ENCODE peak calls at places on chromosomes 13 and 19, in eight cellular contexts. One of them, this sample, is unnamed.

GRCh38 chr13:99339736-99340392 is 32.7 kb upstream of the GPR183 start:
- DNase-seq in neural progenitor cell: no peak
- DNase-seq in Caco-2: no peak
- DNase-seq in ELR: peak; percentile 50
- DNase-seq in osteoblast: no peak
- DNase-seq in progenitor cell of endocrine pancreas: no peak
- DNase-seq in HTR-8/SVneo: no peak
- DNase-seq in NCI-H446: no peak
- DNase-seq in this sample: peak; percentile 30

GRCh38 chr19:30682576-30683536 is 310.7 kb downstream of the ZNF536 start:
- DNase-seq in neural progenitor cell: peak; percentile 80
- DNase-seq in Caco-2: peak; percentile 75
- DNase-seq in ELR: peak; percentile 73
- DNase-seq in osteoblast: peak; percentile 96
- DNase-seq in progenitor cell of endocrine pancreas: peak; percentile 70
- DNase-seq in HTR-8/SVneo: peak; percentile 82
- DNase-seq in NCI-H446: peak; percentile 65
- DNase-seq in this sample: peak; percentile 84

GRCh38 chr13:100075700-100076587 is 12.9 kb upstream of the PCCA start:
- DNase-seq in neural progenitor cell: no peak
- DNase-seq in Caco-2: no peak
- DNase-seq in ELR: peak; percentile 15
- DNase-seq in osteoblast: peak; percentile 62
- DNase-seq in progenitor cell of endocrine pancreas: no peak
- DNase-seq in HTR-8/SVneo: no peak
- DNase-seq in NCI-H446: no peak
- DNase-seq in this sample: peak; percentile 55

GRCh38 chr19:13604902-13605586 is 98.8 kb upstream of the CACNA1A start:
- DNase-seq in neural progenitor cell: no peak
- DNase-seq in Caco-2: no peak
- DNase-seq in ELR: no peak
- DNase-seq in osteoblast: peak; percentile 65
- DNase-seq in progenitor cell of endocrine pancreas: no peak
- DNase-seq in HTR-8/SVneo: no peak
- DNase-seq in NCI-H446: no peak
- DNase-seq in this sample: no peak

GRCh38 chr19:3697671-3698385 is 2.4 kb downstream of the PIP5K1C start:
- DNase-seq in neural progenitor cell: no peak
- DNase-seq in Caco-2: no peak
- DNase-seq in ELR: no peak
- DNase-seq in osteoblast: peak; percentile 78
- DNase-seq in progenitor cell of endocrine pancreas: no peak
- DNase-seq in HTR-8/SVneo: no peak
- DNase-seq in NCI-H446: no peak
- DNase-seq in this sample: peak; percentile 41

GRCh38 chr13:50788551-50788950 is 54.9 kb downstream of the DLEU7 start:
- DNase-seq in neural progenitor cell: no peak
- DNase-seq in Caco-2: no peak
- DNase-seq in ELR: peak; percentile 30
- DNase-seq in osteoblast: peak; percentile 78
- DNase-seq in progenitor cell of endocrine pancreas: no peak
- DNase-seq in HTR-8/SVneo: no peak
- DNase-seq in NCI-H446: no peak
- DNase-seq in this sample: peak; percentile 15

GRCh38 chr13:84439108-84439507 is 556.8 kb upstream of the SLITRK1 start:
- DNase-seq in neural progenitor cell: no peak
- DNase-seq in Caco-2: no peak
- DNase-seq in ELR: peak; percentile 77
- DNase-seq in osteoblast: peak; percentile 17
- DNase-seq in progenitor cell of endocrine pancreas: no peak
- DNase-seq in HTR-8/SVneo: no peak
- DNase-seq in NCI-H446: no peak
- DNase-seq in this sample: peak; percentile 74

GRCh38 chr19:18366027-18366435 is 19.9 kb upstream of the GDF15 start:
- DNase-seq in neural progenitor cell: no peak
- DNase-seq in Caco-2: no peak
- DNase-seq in ELR: peak; percentile 61
- DNase-seq in osteoblast: no peak
- DNase-seq in progenitor cell of endocrine pancreas: no peak
- DNase-seq in HTR-8/SVneo: no peak
- DNase-seq in NCI-H446: no peak
- DNase-seq in this sample: no peak

GRCh38 chr19:11453468-11454341 is 18.3 kb downstream of the PRKCSH start:
- DNase-seq in neural progenitor cell: peak; percentile 63
- DNase-seq in Caco-2: peak; percentile 32
- DNase-seq in ELR: no peak
- DNase-seq in osteoblast: peak; percentile 90
- DNase-seq in progenitor cell of endocrine pancreas: no peak
- DNase-seq in HTR-8/SVneo: no peak
- DNase-seq in NCI-H446: no peak
- DNase-seq in this sample: no peak

GRCh38 chr19:51207747-51208146 is 17.1 kb upstream of the CD33 start:
- DNase-seq in neural progenitor cell: no peak
- DNase-seq in Caco-2: no peak
- DNase-seq in ELR: no peak
- DNase-seq in osteoblast: no peak
- DNase-seq in progenitor cell of endocrine pancreas: no peak
- DNase-seq in HTR-8/SVneo: no peak
- DNase-seq in NCI-H446: no peak
- DNase-seq in this sample: no peak

GRCh38 chr13:39506559-39507390 is 96.2 kb downstream of the LHFPL6 start:
- DNase-seq in neural progenitor cell: no peak
- DNase-seq in Caco-2: no peak
- DNase-seq in ELR: peak; percentile 74
- DNase-seq in osteoblast: no peak
- DNase-seq in progenitor cell of endocrine pancreas: no peak
- DNase-seq in HTR-8/SVneo: no peak
- DNase-seq in NCI-H446: no peak
- DNase-seq in this sample: peak; percentile 76

GRCh38 chr13:107964356-107964755 is 251.0 kb downstream of the LIG4 start:
- DNase-seq in neural progenitor cell: no peak
- DNase-seq in Caco-2: no peak
- DNase-seq in ELR: no peak
- DNase-seq in osteoblast: no peak
- DNase-seq in progenitor cell of endocrine pancreas: no peak
- DNase-seq in HTR-8/SVneo: no peak
- DNase-seq in NCI-H446: peak; percentile 47
- DNase-seq in this sample: no peak

GRCh38 chr19:4866595-4867424 is 657 bp downstream of the PLIN3 start:
- DNase-seq in neural progenitor cell: peak; percentile 80
- DNase-seq in Caco-2: peak; percentile 46
- DNase-seq in ELR: peak; percentile 63
- DNase-seq in osteoblast: peak; percentile 95
- DNase-seq in progenitor cell of endocrine pancreas: no peak
- DNase-seq in HTR-8/SVneo: peak; percentile 29
- DNase-seq in NCI-H446: no peak
- DNase-seq in this sample: peak; percentile 53

GRCh38 chr13:33235078-33235477 is 50.5 kb downstream of the STARD13 start:
- DNase-seq in neural progenitor cell: no peak
- DNase-seq in Caco-2: no peak
- DNase-seq in ELR: peak; percentile 25
- DNase-seq in osteoblast: peak; percentile 80
- DNase-seq in progenitor cell of endocrine pancreas: no peak
- DNase-seq in HTR-8/SVneo: no peak
- DNase-seq in NCI-H446: no peak
- DNase-seq in this sample: peak; percentile 80

GRCh38 chr13:31521466-31521865 is 217.9 kb upstream of the RXFP2 start:
- DNase-seq in neural progenitor cell: no peak
- DNase-seq in Caco-2: no peak
- DNase-seq in ELR: no peak
- DNase-seq in osteoblast: no peak
- DNase-seq in progenitor cell of endocrine pancreas: no peak
- DNase-seq in HTR-8/SVneo: no peak
- DNase-seq in NCI-H446: no peak
- DNase-seq in this sample: peak; percentile 5

GRCh38 chr13:109781384-109782065 is 4.9 kb downstream of the IRS2 start:
- DNase-seq in neural progenitor cell: no peak
- DNase-seq in Caco-2: no peak
- DNase-seq in ELR: peak; percentile 39
- DNase-seq in osteoblast: peak; percentile 78
- DNase-seq in progenitor cell of endocrine pancreas: no peak
- DNase-seq in HTR-8/SVneo: no peak
- DNase-seq in NCI-H446: no peak
- DNase-seq in this sample: peak; percentile 23

GRCh38 chr13:30738526-30738925 is 3.2 kb downstream of the ALOX5AP start:
- DNase-seq in neural progenitor cell: peak; percentile 17
- DNase-seq in Caco-2: no peak
- DNase-seq in ELR: no peak
- DNase-seq in osteoblast: no peak
- DNase-seq in progenitor cell of endocrine pancreas: no peak
- DNase-seq in HTR-8/SVneo: no peak
- DNase-seq in NCI-H446: no peak
- DNase-seq in this sample: no peak

GRCh38 chr19:3383121-3383722 is 16.8 kb downstream of the NFIC start:
- DNase-seq in neural progenitor cell: no peak
- DNase-seq in Caco-2: no peak
- DNase-seq in ELR: no peak
- DNase-seq in osteoblast: peak; percentile 93
- DNase-seq in progenitor cell of endocrine pancreas: no peak
- DNase-seq in HTR-8/SVneo: no peak
- DNase-seq in NCI-H446: peak; percentile 76
- DNase-seq in this sample: no peak

GRCh38 chr19:7520131-7521051 is 2.0 kb upstream of the MCOLN1 start:
- DNase-seq in neural progenitor cell: no peak
- DNase-seq in Caco-2: no peak
- DNase-seq in ELR: no peak
- DNase-seq in osteoblast: no peak
- DNase-seq in progenitor cell of endocrine pancreas: no peak
- DNase-seq in HTR-8/SVneo: no peak
- DNase-seq in NCI-H446: no peak
- DNase-seq in this sample: no peak

GRCh38 chr19:42121666-42122069 is 10.6 kb downstream of the POU2F2 start:
- DNase-seq in neural progenitor cell: no peak
- DNase-seq in Caco-2: no peak
- DNase-seq in ELR: peak; percentile 99
- DNase-seq in osteoblast: peak; percentile 99
- DNase-seq in progenitor cell of endocrine pancreas: no peak
- DNase-seq in HTR-8/SVneo: peak; percentile 90
- DNase-seq in NCI-H446: no peak
- DNase-seq in this sample: peak; percentile 96

GRCh38 chr13:21478881-21479808 is 20.0 kb upstream of the ZDHHC20 start:
- DNase-seq in neural progenitor cell: peak; percentile 80
- DNase-seq in Caco-2: peak; percentile 69
- DNase-seq in ELR: peak; percentile 80
- DNase-seq in osteoblast: peak; percentile 73
- DNase-seq in progenitor cell of endocrine pancreas: no peak
- DNase-seq in HTR-8/SVneo: no peak
- DNase-seq in NCI-H446: peak; percentile 62
- DNase-seq in this sample: peak; percentile 81

GRCh38 chr13:110123041-110123809 is 183.7 kb downstream of the COL4A1 start:
- DNase-seq in neural progenitor cell: no peak
- DNase-seq in Caco-2: no peak
- DNase-seq in ELR: no peak
- DNase-seq in osteoblast: no peak
- DNase-seq in progenitor cell of endocrine pancreas: no peak
- DNase-seq in HTR-8/SVneo: no peak
- DNase-seq in NCI-H446: no peak
- DNase-seq in this sample: no peak

GRCh38 chr19:15123900-15124299 is 16.7 kb downstream of the SYDE1 start:
- DNase-seq in neural progenitor cell: no peak
- DNase-seq in Caco-2: no peak
- DNase-seq in ELR: no peak
- DNase-seq in osteoblast: peak; percentile 87
- DNase-seq in progenitor cell of endocrine pancreas: no peak
- DNase-seq in HTR-8/SVneo: no peak
- DNase-seq in NCI-H446: peak; percentile 65
- DNase-seq in this sample: no peak

GRCh38 chr13:21225841-21226581 is 49.6 kb downstream of the MRPL57 start:
- DNase-seq in neural progenitor cell: no peak
- DNase-seq in Caco-2: no peak
- DNase-seq in ELR: no peak
- DNase-seq in osteoblast: no peak
- DNase-seq in progenitor cell of endocrine pancreas: no peak
- DNase-seq in HTR-8/SVneo: no peak
- DNase-seq in NCI-H446: no peak
- DNase-seq in this sample: no peak

GRCh38 chr13:44573790-44574465 is 2.2 kb downstream of the TSC22D1 start:
- DNase-seq in neural progenitor cell: peak; percentile 60
- DNase-seq in Caco-2: peak; percentile 44
- DNase-seq in ELR: peak; percentile 68
- DNase-seq in osteoblast: peak; percentile 83
- DNase-seq in progenitor cell of endocrine pancreas: no peak
- DNase-seq in HTR-8/SVneo: no peak
- DNase-seq in NCI-H446: no peak
- DNase-seq in this sample: peak; percentile 76

GRCh38 chr13:86085890-86086289 is 286.7 kb upstream of the SLITRK6 start:
- DNase-seq in neural progenitor cell: no peak
- DNase-seq in Caco-2: no peak
- DNase-seq in ELR: peak; percentile 49
- DNase-seq in osteoblast: no peak
- DNase-seq in progenitor cell of endocrine pancreas: no peak
- DNase-seq in HTR-8/SVneo: no peak
- DNase-seq in NCI-H446: no peak
- DNase-seq in this sample: no peak

GRCh38 chr19:48872884-48873475 is 759 bp downstream of the PPP1R15A start:
- DNase-seq in neural progenitor cell: peak; percentile 89
- DNase-seq in Caco-2: peak; percentile 91
- DNase-seq in ELR: peak; percentile 99
- DNase-seq in osteoblast: peak; percentile 95
- DNase-seq in progenitor cell of endocrine pancreas: peak; percentile 37
- DNase-seq in HTR-8/SVneo: peak; percentile 91
- DNase-seq in NCI-H446: peak; percentile 42
- DNase-seq in this sample: peak; percentile 97

GRCh38 chr13:51848674-51849073 is 3.7 kb upstream of the TMEM272 start:
- DNase-seq in neural progenitor cell: no peak
- DNase-seq in Caco-2: no peak
- DNase-seq in ELR: peak; percentile 45
- DNase-seq in osteoblast: peak; percentile 86
- DNase-seq in progenitor cell of endocrine pancreas: no peak
- DNase-seq in HTR-8/SVneo: no peak
- DNase-seq in NCI-H446: no peak
- DNase-seq in this sample: peak; percentile 84

GRCh38 chr19:10255358-10255757 is 3.3 kb downstream of the MRPL4 start:
- DNase-seq in neural progenitor cell: no peak
- DNase-seq in Caco-2: no peak
- DNase-seq in ELR: no peak
- DNase-seq in osteoblast: no peak
- DNase-seq in progenitor cell of endocrine pancreas: no peak
- DNase-seq in HTR-8/SVneo: no peak
- DNase-seq in NCI-H446: no peak
- DNase-seq in this sample: no peak

GRCh38 chr19:17328517-17329060 is 6.1 kb downstream of the ANO8 start:
- DNase-seq in neural progenitor cell: peak; percentile 60
- DNase-seq in Caco-2: no peak
- DNase-seq in ELR: no peak
- DNase-seq in osteoblast: peak; percentile 76
- DNase-seq in progenitor cell of endocrine pancreas: no peak
- DNase-seq in HTR-8/SVneo: no peak
- DNase-seq in NCI-H446: no peak
- DNase-seq in this sample: no peak

GRCh38 chr19:50832666-50833065 is 708 bp downstream of the KLK15 start:
- DNase-seq in neural progenitor cell: no peak
- DNase-seq in Caco-2: no peak
- DNase-seq in ELR: no peak
- DNase-seq in osteoblast: no peak
- DNase-seq in progenitor cell of endocrine pancreas: no peak
- DNase-seq in HTR-8/SVneo: no peak
- DNase-seq in NCI-H446: no peak
- DNase-seq in this sample: no peak

GRCh38 chr13:90793261-90793785 is 554.2 kb upstream of the MIR17HG start:
- DNase-seq in neural progenitor cell: no peak
- DNase-seq in Caco-2: no peak
- DNase-seq in ELR: no peak
- DNase-seq in osteoblast: no peak
- DNase-seq in progenitor cell of endocrine pancreas: no peak
- DNase-seq in HTR-8/SVneo: no peak
- DNase-seq in NCI-H446: no peak
- DNase-seq in this sample: no peak

GRCh38 chr13:113853518-113854237 is 10.2 kb downstream of the GAS6 start:
- DNase-seq in neural progenitor cell: no peak
- DNase-seq in Caco-2: no peak
- DNase-seq in ELR: no peak
- DNase-seq in osteoblast: peak; percentile 62
- DNase-seq in progenitor cell of endocrine pancreas: no peak
- DNase-seq in HTR-8/SVneo: no peak
- DNase-seq in NCI-H446: no peak
- DNase-seq in this sample: peak; percentile 61

GRCh38 chr13:45206340-45206739 is 5.5 kb upstream of the KCTD4 start:
- DNase-seq in neural progenitor cell: no peak
- DNase-seq in Caco-2: no peak
- DNase-seq in ELR: peak; percentile 98
- DNase-seq in osteoblast: peak; percentile 71
- DNase-seq in progenitor cell of endocrine pancreas: no peak
- DNase-seq in HTR-8/SVneo: peak; percentile 52
- DNase-seq in NCI-H446: no peak
- DNase-seq in this sample: peak; percentile 93

This sample was measured in EH.